ENCODE peak calls at places on chromosomes 11 and 22, in five cellular contexts. M, Y, F, E and H are unnamed samples.

GRCh38 chr22:23180301-23180892 is at the start of gene BCR:
- DNase-seq in Y (peak; percentile 57), E (peak; percentile 70), F (no peak), M (no peak), H (peak; percentile 73)

GRCh38 chr11:122776546-122776945 is 61.8 kb upstream of the CRTAM start:
- DNase-seq in F (no peak), E (no peak), Y (peak; percentile 48), M (no peak), H (no peak)

GRCh38 chr11:86511086-86511551 is 136.4 kb downstream of the CCDC81 start:
- DNase-seq in E (no peak), Y (peak; percentile 75), F (no peak), M (peak; percentile 73), H (no peak)

GRCh38 chr22:17903564-17904295 is 120.6 kb downstream of the MICAL3 start:
- DNase-seq in F (no peak), M (no peak), E (peak; percentile 78), Y (no peak), H (no peak)

GRCh38 chr11:45654741-45655283 is 10.6 kb downstream of the CHST1 start:
- DNase-seq in Y (no peak), F (no peak), E (no peak), M (no peak), H (no peak)

GRCh38 chr11:109564241-109564640 is 142.3 kb downstream of the C11orf87 start:
- DNase-seq in E (no peak), F (no peak), M (no peak), Y (no peak), H (no peak)

GRCh38 chr22:35661377-35661937 is 13.2 kb downstream of the APOL6 start:
- DNase-seq in F (no peak), E (no peak), Y (peak; percentile 46), M (no peak), H (no peak)

GRCh38 chr11:118916842-118917388 is 8.8 kb downstream of the BCL9L start:
- DNase-seq in M (peak; percentile 30), Y (peak; percentile 89), E (no peak), F (no peak), H (peak; percentile 81)

GRCh38 chr11:112226062-112226921 is at the start of gene PTS:
- DNase-seq in E (peak; percentile 92), F (peak; percentile 62), M (peak; percentile 63), Y (peak; percentile 88), H (peak; percentile 86)

GRCh38 chr11:121889168-121889567 is 226.8 kb downstream of the BLID start:
- DNase-seq in E (no peak), F (no peak), M (no peak), Y (peak; percentile 36), H (no peak)

GRCh38 chr22:40524392-40525249 is 111.9 kb downstream of the MRTFA start:
- DNase-seq in F (no peak), M (no peak), E (no peak), Y (peak; percentile 53), H (no peak)

GRCh38 chr22:45212992-45213751 is 27.5 kb downstream of the KIAA0930 start:
- DNase-seq in M (peak; percentile 27), Y (peak; percentile 70), F (no peak), E (peak; percentile 69), H (no peak)

GRCh38 chr11:9462806-9463537 is 2.2 kb downstream of the ZNF143 start:
- DNase-seq in E (peak; percentile 5), M (peak; percentile 20), F (no peak), Y (peak; percentile 5), H (no peak)

GRCh38 chr11:106854429-106854828 is 163.8 kb downstream of the GUCY1A2 start:
- DNase-seq in Y (no peak), M (no peak), F (no peak), E (no peak), H (no peak)

GRCh38 chr11:72758690-72759389 is 6.6 kb upstream of the ARAP1 start:
- DNase-seq in F (no peak), Y (peak; percentile 23), E (no peak), M (peak; percentile 67), H (peak; percentile 85)

GRCh38 chr11:128867277-128867676 is at the start of gene KCNJ1:
- DNase-seq in F (no peak), E (no peak), M (no peak), Y (no peak), H (no peak)

GRCh38 chr11:1834791-1835670 is at the start of gene SYT8:
- DNase-seq in Y (no peak), M (peak; percentile 18), F (no peak), E (no peak), H (no peak)

GRCh38 chr11:76602431-76602861 is 68.1 kb downstream of the LRRC32 start:
- DNase-seq in F (no peak), M (peak; percentile 54), Y (peak; percentile 89), E (no peak), H (peak; percentile 81)

GRCh38 chr11:17655682-17656081 is 63.7 kb upstream of the MYOD1 start:
- DNase-seq in E (no peak), M (no peak), Y (no peak), F (no peak), H (no peak)

GRCh38 chr11:64381350-64381749 is 22.4 kb downstream of the RPS6KA4 start:
- DNase-seq in F (no peak), E (no peak), Y (no peak), M (no peak), H (no peak)

GRCh38 chr11:18749681-18750319 is 23.8 kb upstream of the IGSF22 start:
- DNase-seq in Y (peak; percentile 60), E (peak; percentile 32), M (peak; percentile 87), F (no peak), H (no peak)

GRCh38 chr22:18005201-18005926 is 19.0 kb downstream of the MICAL3 start:
- DNase-seq in E (no peak), F (no peak), Y (no peak), M (no peak), H (no peak)

GRCh38 chr11:120978701-120979100 is 45.2 kb upstream of the TBCEL start:
- DNase-seq in M (no peak), Y (no peak), E (no peak), F (no peak), H (no peak)

GRCh38 chr11:72306186-72306585 is 62.2 kb upstream of the PHOX2A start:
- DNase-seq in E (peak; percentile 34), F (no peak), Y (peak; percentile 10), M (no peak), H (no peak)

GRCh38 chr11:16923987-16924386 is 90.2 kb downstream of the PLEKHA7 start:
- DNase-seq in Y (no peak), F (no peak), M (no peak), E (no peak), H (no peak)

GRCh38 chr11:12834630-12835029 is 160.4 kb downstream of the TEAD1 start:
- DNase-seq in Y (no peak), E (no peak), F (no peak), M (no peak), H (no peak)